ENCODE peak calls at places on chromosome 21, in four cellular contexts. One of them, this sample, is unnamed.

GRCh38 chr21:41196990-41197389 is 29.0 kb downstream of the BACE2 start:
- DNase-seq in psoas muscle: no peak
- DNase-seq in CD8-positive, alpha-beta T cell: no peak
- DNase-seq in thoracic aorta: no peak
- DNase-seq in this sample: no peak

GRCh38 chr21:19999369-20000272 is 998.6 kb upstream of the NCAM2 start:
- DNase-seq in CD8-positive, alpha-beta T cell: no peak
- DNase-seq in thoracic aorta: no peak
- DNase-seq in psoas muscle: no peak
- DNase-seq in this sample: no peak

GRCh38 chr21:25039461-25040380 is 567.6 kb downstream of the MRPL39 start:
- DNase-seq in psoas muscle: no peak
- DNase-seq in CD8-positive, alpha-beta T cell: no peak
- DNase-seq in thoracic aorta: no peak
- DNase-seq in this sample: peak

GRCh38 chr21:43597052-43597451 is 62.2 kb downstream of the HSF2BP start:
- DNase-seq in CD8-positive, alpha-beta T cell: no peak
- DNase-seq in psoas muscle: no peak
- DNase-seq in thoracic aorta: no peak
- DNase-seq in this sample: no peak

GRCh38 chr21:41559658-41560599 is 52.0 kb upstream of the TMPRSS2 start:
- DNase-seq in thoracic aorta: no peak
- DNase-seq in CD8-positive, alpha-beta T cell: no peak
- DNase-seq in psoas muscle: no peak
- DNase-seq in this sample: no peak

GRCh38 chr21:45901061-45901690 is 80.4 kb upstream of the COL6A1 start:
- DNase-seq in thoracic aorta: no peak
- DNase-seq in CD8-positive, alpha-beta T cell: no peak
- DNase-seq in psoas muscle: no peak
- DNase-seq in this sample: no peak

GRCh38 chr21:28521932-28522826 is 470.5 kb downstream of the LTN1 start:
- DNase-seq in thoracic aorta: no peak
- DNase-seq in psoas muscle: no peak
- DNase-seq in CD8-positive, alpha-beta T cell: no peak
- DNase-seq in this sample: no peak

GRCh38 chr21:29075706-29076447 is 2.4 kb upstream of the CCT8 start:
- DNase-seq in psoas muscle: no peak
- DNase-seq in thoracic aorta: no peak
- DNase-seq in CD8-positive, alpha-beta T cell: no peak
- DNase-seq in this sample: no peak

GRCh38 chr21:45256021-45256911 is 31.4 kb downstream of the POFUT2 start:
- DNase-seq in CD8-positive, alpha-beta T cell: no peak
- DNase-seq in psoas muscle: peak
- DNase-seq in thoracic aorta: no peak
- DNase-seq in this sample: no peak

GRCh38 chr21:46079357-46080170 is 18.3 kb upstream of the COL6A2 start:
- DNase-seq in CD8-positive, alpha-beta T cell: peak
- DNase-seq in thoracic aorta: no peak
- DNase-seq in psoas muscle: peak
- DNase-seq in this sample: no peak

GRCh38 chr21:28833609-28834008 is 159.1 kb downstream of the LTN1 start:
- DNase-seq in thoracic aorta: no peak
- DNase-seq in CD8-positive, alpha-beta T cell: no peak
- DNase-seq in psoas muscle: no peak
- DNase-seq in this sample: no peak

GRCh38 chr21:38806942-38807284 is 1.2 kb downstream of the ETS2 start:
- DNase-seq in thoracic aorta: no peak
- DNase-seq in psoas muscle: no peak
- DNase-seq in CD8-positive, alpha-beta T cell: no peak
- DNase-seq in this sample: no peak

GRCh38 chr21:38809170-38809878 is 3.6 kb downstream of the ETS2 start:
- DNase-seq in CD8-positive, alpha-beta T cell: no peak
- DNase-seq in thoracic aorta: no peak
- DNase-seq in psoas muscle: no peak
- DNase-seq in this sample: no peak

GRCh38 chr21:38806153-38806941 is 618 bp downstream of the ETS2 start:
- DNase-seq in thoracic aorta: no peak
- DNase-seq in CD8-positive, alpha-beta T cell: peak
- DNase-seq in psoas muscle: peak
- DNase-seq in this sample: no peak

GRCh38 chr21:38807987-38808386 is 2.3 kb downstream of the ETS2 start:
- DNase-seq in psoas muscle: no peak
- DNase-seq in CD8-positive, alpha-beta T cell: no peak
- DNase-seq in thoracic aorta: no peak
- DNase-seq in this sample: no peak

DNA sequence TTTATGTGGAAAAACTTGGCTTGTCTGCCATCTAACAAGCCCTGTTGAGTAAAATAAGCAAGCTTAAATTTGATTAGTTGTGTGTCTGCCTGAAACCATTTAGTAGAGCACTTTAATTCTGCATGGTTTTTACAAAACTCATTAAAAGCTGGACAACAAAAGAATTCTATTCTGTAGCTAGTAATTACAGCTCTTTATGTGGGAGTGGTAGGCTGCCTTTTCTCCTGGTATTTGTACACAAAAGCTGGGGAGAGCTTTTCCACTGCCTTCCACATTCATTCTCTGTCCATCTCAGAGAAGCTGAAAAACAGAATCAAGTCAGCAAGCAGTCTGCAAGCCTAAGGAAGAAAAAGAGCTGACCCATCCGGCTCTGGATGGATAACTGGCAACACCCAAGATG is 1.8 kb downstream of the ETS2 start:
- DNase-seq in thoracic aorta: no peak
- DNase-seq in CD8-positive, alpha-beta T cell: no peak
- DNase-seq in psoas muscle: no peak
- DNase-seq in this sample: no peak
- H3K4me3 ChIP-seq in thoracic aorta: peak
- H3K4me3 ChIP-seq in CD8-positive, alpha-beta T cell: no peak
- H3K4me3 ChIP-seq in psoas muscle: peak
- H3K4me3 ChIP-seq in this sample: no peak

GRCh38 chr21:37565530-37566223 is 199.1 kb downstream of the DYRK1A start:
- DNase-seq in CD8-positive, alpha-beta T cell: no peak
- DNase-seq in psoas muscle: no peak
- DNase-seq in thoracic aorta: no peak
- DNase-seq in this sample: no peak
- TF ChIP-seq CTCF in CD8-positive, alpha-beta T cell: no peak
- TF ChIP-seq CTCF in psoas muscle: no peak
- TF ChIP-seq CTCF in thoracic aorta: no peak
- TF ChIP-seq CTCF in this sample: no peak

GRCh38 chr21:37208056-37208705 is 59.0 kb downstream of the VPS26C start:
- DNase-seq in thoracic aorta: peak
- DNase-seq in psoas muscle: peak
- DNase-seq in CD8-positive, alpha-beta T cell: no peak
- DNase-seq in this sample: no peak

GRCh38 chr21:37208741-37209225 is 58.4 kb downstream of the VPS26C start:
- DNase-seq in thoracic aorta: no peak
- DNase-seq in psoas muscle: no peak
- DNase-seq in CD8-positive, alpha-beta T cell: no peak
- DNase-seq in this sample: no peak

GRCh38 chr21:37210017-37210593 is 57.0 kb downstream of the VPS26C start:
- DNase-seq in CD8-positive, alpha-beta T cell: no peak
- DNase-seq in thoracic aorta: no peak
- DNase-seq in psoas muscle: no peak
- DNase-seq in this sample: no peak

GRCh38 chr21:37206531-37206930 is 60.6 kb downstream of the VPS26C start:
- DNase-seq in CD8-positive, alpha-beta T cell: no peak
- DNase-seq in psoas muscle: no peak
- DNase-seq in thoracic aorta: no peak
- DNase-seq in this sample: no peak

DNA sequence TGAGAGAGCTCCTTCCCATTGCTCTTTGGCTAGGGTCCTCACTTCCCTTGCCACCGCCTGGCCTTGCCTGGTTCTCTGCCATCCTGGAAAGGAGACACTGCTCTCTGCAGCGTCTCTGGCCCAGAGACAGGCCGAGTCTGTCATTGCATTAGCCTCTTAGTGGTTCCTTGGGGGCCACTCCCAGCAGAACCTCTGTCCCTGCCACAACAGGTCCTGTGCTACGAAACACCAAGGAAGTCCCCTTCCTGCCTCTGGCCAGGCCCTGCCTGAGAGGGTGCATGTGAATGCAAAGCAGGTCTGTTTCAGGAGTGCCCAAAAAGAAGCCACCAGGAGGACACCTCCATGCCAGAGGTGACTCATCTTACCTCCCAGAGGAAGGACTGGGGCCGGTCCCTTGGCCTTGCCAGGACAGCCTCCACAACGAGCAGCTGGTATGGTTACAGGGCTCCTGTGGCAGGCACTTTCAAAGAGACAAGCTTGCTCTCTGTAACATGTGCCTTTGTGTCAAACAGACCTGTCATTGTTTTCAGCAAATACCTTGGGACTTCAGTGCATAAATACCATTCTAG is 59.6 kb downstream of the VPS26C start:
- DNase-seq in thoracic aorta: no peak
- DNase-seq in psoas muscle: peak
- DNase-seq in CD8-positive, alpha-beta T cell: no peak
- DNase-seq in this sample: no peak
- H3K4me3 ChIP-seq in thoracic aorta: peak
- H3K4me3 ChIP-seq in psoas muscle: peak
- H3K4me3 ChIP-seq in CD8-positive, alpha-beta T cell: no peak
- H3K4me3 ChIP-seq in this sample: peak

GRCh38 chr21:37157938-37158337 is 84.9 kb downstream of the TTC3 start:
- DNase-seq in CD8-positive, alpha-beta T cell: no peak
- DNase-seq in psoas muscle: no peak
- DNase-seq in thoracic aorta: no peak
- DNase-seq in this sample: no peak

GRCh38 chr21:37159053-37159776 is 86.2 kb downstream of the TTC3 start:
- DNase-seq in psoas muscle: no peak
- DNase-seq in CD8-positive, alpha-beta T cell: no peak
- DNase-seq in thoracic aorta: no peak
- DNase-seq in this sample: peak

GRCh38 chr21:37153193-37153934 is 80.3 kb downstream of the TTC3 start:
- DNase-seq in thoracic aorta: no peak
- DNase-seq in CD8-positive, alpha-beta T cell: no peak
- DNase-seq in psoas muscle: no peak
- DNase-seq in this sample: no peak

GRCh38 chr21:37153935-37154350 is 80.9 kb downstream of the TTC3 start:
- DNase-seq in psoas muscle: peak
- DNase-seq in thoracic aorta: no peak
- DNase-seq in CD8-positive, alpha-beta T cell: no peak
- DNase-seq in this sample: no peak

GRCh38 chr21:37155216-37155615 is 82.2 kb downstream of the TTC3 start:
- DNase-seq in CD8-positive, alpha-beta T cell: no peak
- DNase-seq in thoracic aorta: no peak
- DNase-seq in psoas muscle: no peak
- DNase-seq in this sample: no peak
- TF ChIP-seq CTCF in CD8-positive, alpha-beta T cell: no peak
- TF ChIP-seq CTCF in thoracic aorta: no peak
- TF ChIP-seq CTCF in psoas muscle: no peak
- TF ChIP-seq CTCF in this sample: no peak

DNA sequence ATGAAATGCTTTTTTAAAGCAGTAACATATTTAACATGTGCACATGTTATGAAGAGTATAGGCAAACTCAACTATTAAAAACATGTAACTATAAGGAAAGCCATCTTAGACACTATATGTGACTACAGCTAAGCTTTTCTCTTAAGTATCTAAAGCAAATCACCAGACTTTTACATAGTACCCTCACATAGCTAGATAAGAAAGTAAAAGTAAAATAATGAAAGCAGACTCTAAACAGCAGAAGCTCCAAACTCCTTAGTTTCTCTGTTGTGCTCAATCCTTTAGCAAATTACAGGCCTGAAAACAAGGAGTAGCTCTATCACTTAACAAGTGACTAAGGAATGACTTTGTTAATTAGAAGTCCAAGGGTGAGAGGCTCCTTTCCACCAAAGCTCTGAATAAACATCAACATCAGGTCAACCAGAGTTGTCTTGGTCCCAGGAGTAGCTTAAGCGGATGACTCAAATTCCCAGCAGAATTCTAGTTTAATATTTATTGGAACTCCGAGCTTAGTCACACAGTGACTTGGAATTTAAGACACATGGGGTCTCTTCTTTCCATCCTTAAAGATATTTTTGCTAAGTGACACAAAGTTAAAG is 6.0 kb downstream of the NRIP1 start:
- DNase-seq in psoas muscle: no peak
- DNase-seq in CD8-positive, alpha-beta T cell: no peak
- DNase-seq in thoracic aorta: no peak
- DNase-seq in this sample: no peak
- H3K4me3 ChIP-seq in psoas muscle: peak
- H3K4me3 ChIP-seq in CD8-positive, alpha-beta T cell: no peak
- H3K4me3 ChIP-seq in thoracic aorta: peak
- H3K4me3 ChIP-seq in this sample: no peak

DNA sequence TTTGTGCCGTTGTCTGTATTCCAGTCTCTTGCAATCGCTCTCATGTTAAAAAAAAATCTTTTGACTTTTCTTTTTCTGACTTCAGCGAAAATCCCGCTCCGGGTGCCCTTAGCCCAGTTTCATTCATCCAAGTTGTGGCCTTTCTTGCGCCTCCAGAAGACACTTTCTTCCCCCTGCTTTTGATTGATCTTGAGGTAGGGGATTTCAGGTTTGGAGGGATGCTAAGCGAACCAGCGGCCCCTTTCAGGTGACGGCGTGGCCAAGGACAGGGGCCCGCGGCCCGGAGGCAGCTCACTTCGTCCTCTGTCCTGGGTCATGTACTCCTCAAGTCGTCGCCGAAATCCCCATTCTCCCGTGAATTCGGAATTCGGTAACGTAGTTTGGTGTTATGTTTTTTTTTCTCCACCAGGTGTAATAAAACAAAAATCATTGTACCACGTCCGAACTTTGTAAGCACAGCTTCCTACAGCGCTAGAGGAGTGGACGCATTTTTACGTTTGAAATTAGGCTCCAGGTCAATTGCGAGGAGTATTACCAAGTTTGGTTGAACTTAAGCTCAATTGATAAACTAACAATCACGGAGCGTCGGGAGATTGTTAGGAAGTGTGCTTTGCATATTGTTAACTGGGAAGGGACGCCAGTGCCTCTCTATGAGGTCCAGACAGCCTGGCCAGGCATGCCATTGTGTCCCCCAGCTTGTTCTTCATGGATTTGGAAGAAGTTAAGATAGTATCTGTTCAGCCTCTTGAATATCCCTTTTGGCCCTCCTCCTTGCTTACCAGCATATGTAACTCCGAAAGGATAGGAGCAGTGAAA is 1.1 kb downstream of the MRPS6 start:
- DNase-seq in thoracic aorta: no peak
- DNase-seq in CD8-positive, alpha-beta T cell: no peak
- DNase-seq in psoas muscle: no peak
- DNase-seq in this sample: no peak
- TF ChIP-seq CTCF in thoracic aorta: peak
- TF ChIP-seq CTCF in CD8-positive, alpha-beta T cell: no peak
- TF ChIP-seq CTCF in psoas muscle: no peak
- TF ChIP-seq CTCF in this sample: no peak